ENCODE peak calls at places on chromosomes 13 and 19, in four cellular contexts. P is IMR-90, O is sigmoid colon, V is stomach. F is an unnamed sample.

GRCh38 chr19:27794444-27795042 is 1418.4 kb downstream of the UQCRFS1 start:
- DNase-seq in P (peak; percentile 47), O (no peak), V (no peak), F (peak; percentile 13)

GRCh38 chr13:46603165-46603603 is 50.2 kb downstream of the LRCH1 start:
- DNase-seq in O (no peak), V (no peak), P (no peak), F (no peak)

GRCh38 chr19:46211201-46211881 is 18.2 kb upstream of the IGFL1 start:
- DNase-seq in O (no peak), P (no peak), V (peak; percentile 53), F (peak; percentile 47)

GRCh38 chr13:50208826-50209335 is 193.6 kb downstream of the KCNRG start:
- DNase-seq in O (peak; percentile 72), P (peak; percentile 76), V (peak; percentile 32), F (no peak)

GRCh38 chr13:49898792-49899191 is 37.3 kb downstream of the SPRYD7 start:
- DNase-seq in O (no peak), V (no peak), P (no peak), F (no peak)

GRCh38 chr13:79267560-79267959 is 138.5 kb downstream of the RBM26 start:
- DNase-seq in V (no peak), O (no peak), P (no peak), F (no peak)

GRCh38 chr13:112071011-112071901 is 4.3 kb downstream of the SOX1 start:
- DNase-seq in V (no peak), O (no peak), P (no peak), F (no peak)

GRCh38 chr19:47540748-47541147 is 25.9 kb upstream of the NAPA start:
- DNase-seq in P (peak; percentile 51), O (no peak), V (no peak), F (no peak)

GRCh38 chr19:38801359-38802095 is 11.2 kb downstream of the LGALS4 start:
- DNase-seq in V (no peak), P (no peak), O (no peak), F (no peak)

GRCh38 chr13:108083056-108083455 is 132.3 kb downstream of the LIG4 start:
- DNase-seq in O (no peak), P (no peak), V (no peak), F (no peak)

GRCh38 chr13:57632276-57633140 is 964 bp downstream of the PCDH17 start:
- DNase-seq in O (peak; percentile 62), V (no peak), P (no peak), F (peak; percentile 15)

GRCh38 chr13:74287672-74288169 is 153.5 kb upstream of the KLF12 start:
- DNase-seq in O (peak; percentile 87), P (peak; percentile 64), V (peak; percentile 90), F (peak; percentile 91)

GRCh38 chr13:74289130-74289529 is 154.9 kb upstream of the KLF12 start:
- DNase-seq in V (no peak), O (no peak), P (no peak), F (no peak)

GRCh38 chr13:74288361-74288911 is 154.2 kb upstream of the KLF12 start:
- DNase-seq in P (no peak), V (peak; percentile 33), O (peak; percentile 66), F (peak; percentile 13)

GRCh38 chr13:74289861-74290260 is 155.7 kb upstream of the KLF12 start:
- DNase-seq in O (no peak), P (no peak), V (no peak), F (no peak)

DNA sequence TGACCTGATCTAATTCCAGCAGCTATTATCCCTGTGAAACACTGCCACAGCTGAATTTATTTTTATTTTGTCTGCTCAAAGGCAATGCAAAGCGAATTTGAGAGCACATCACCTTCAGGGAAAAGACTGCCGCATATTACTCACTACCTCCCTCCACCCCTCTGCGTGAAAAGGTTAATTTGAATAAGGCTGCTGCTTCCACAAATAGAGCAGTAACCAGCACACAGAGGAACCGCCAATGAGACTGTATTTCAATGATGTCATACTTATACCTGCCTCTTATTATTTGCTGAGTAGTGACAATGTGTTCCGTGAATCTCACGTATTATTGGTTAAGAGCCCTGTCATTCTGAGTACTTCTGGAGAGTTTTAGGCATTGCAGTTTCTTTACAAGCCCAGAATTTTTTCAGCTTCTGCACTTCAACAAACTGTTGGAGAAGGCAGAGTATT is 156.1 kb upstream of the KLF12 start:
- DNase-seq in V (no peak), O (no peak), P (peak; percentile 79), F (no peak)
- H3K4me3 ChIP-seq in V (peak overlapping the region; percentile 7), O (no peak overlapping the region), P (no peak overlapping the region), F (no peak overlapping the region)

GRCh38 chr19:11639602-11640471 is 42.6 kb downstream of the ZNF627 start:
- DNase-seq in P (peak; percentile 85), O (peak; percentile 96), V (peak; percentile 98), F (peak; percentile 96)
- TF ChIP-seq POLR2A in P (no peak), O (no peak), V (no peak), F (peak; percentile 46)

GRCh38 chr13:61760102-61760501 is 344.5 kb upstream of the PCDH20 start:
- DNase-seq in O (no peak), P (no peak), V (no peak), F (no peak)

GRCh38 chr13:61766667-61767058 is 351.0 kb upstream of the PCDH20 start:
- DNase-seq in V (no peak), P (no peak), O (no peak), F (no peak)

GRCh38 chr13:61765181-61765742 is 349.6 kb upstream of the PCDH20 start:
- DNase-seq in P (no peak), V (no peak), O (no peak), F (no peak)

GRCh38 chr13:61765940-61766666 is 350.5 kb upstream of the PCDH20 start:
- DNase-seq in V (no peak), O (no peak), P (no peak), F (no peak)

DNA sequence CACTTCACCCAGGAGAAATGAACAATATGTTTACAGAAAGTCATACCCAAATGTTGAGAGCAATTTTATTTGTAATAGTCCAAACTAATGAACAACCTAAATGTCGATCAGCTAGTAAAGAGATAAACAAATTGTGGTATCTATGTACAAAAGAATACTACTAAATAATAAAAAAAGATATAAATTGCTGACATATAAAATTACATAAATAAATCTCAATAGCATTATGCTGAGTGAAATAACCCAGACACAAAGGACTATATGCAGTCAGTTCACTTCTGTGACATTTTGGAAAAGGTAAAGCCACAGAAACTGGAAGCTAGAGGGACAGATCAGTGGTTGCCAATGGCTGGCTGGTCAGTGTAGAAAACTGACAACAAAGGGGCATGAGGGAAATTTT is 346.0 kb upstream of the PCDH20 start:
- DNase-seq in O (no peak), V (no peak), P (no peak), F (no peak)
- TF ChIP-seq CTCF in O (no peak), V (no peak), P (no peak), F (no peak)

DNA sequence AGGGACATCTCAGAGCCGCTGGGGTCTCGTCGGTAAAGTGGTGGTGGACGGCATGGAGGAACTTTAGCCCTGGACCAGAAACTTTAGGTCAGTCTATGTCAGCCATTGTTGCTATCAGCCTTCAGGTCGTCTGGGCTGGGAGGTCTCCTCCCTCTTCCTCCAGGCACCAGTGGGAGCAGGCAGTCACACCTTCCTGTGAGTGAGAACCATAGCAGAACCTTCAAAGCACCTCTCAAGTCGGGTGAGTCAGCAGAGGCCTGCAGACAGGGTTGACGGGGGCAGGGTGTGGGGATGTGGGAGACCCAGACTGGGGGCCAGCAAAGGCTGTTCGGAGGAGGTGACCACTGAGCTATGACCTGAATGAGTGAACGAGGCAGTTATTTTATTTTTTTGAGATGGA is 15.4 kb upstream of the SBNO2 start:
- DNase-seq in O (no peak), V (no peak), P (peak; percentile 35), F (no peak)
- H3K4me3 ChIP-seq in O (no peak overlapping the region), V (no peak overlapping the region), P (no peak overlapping the region), F (no peak overlapping the region)

DNA sequence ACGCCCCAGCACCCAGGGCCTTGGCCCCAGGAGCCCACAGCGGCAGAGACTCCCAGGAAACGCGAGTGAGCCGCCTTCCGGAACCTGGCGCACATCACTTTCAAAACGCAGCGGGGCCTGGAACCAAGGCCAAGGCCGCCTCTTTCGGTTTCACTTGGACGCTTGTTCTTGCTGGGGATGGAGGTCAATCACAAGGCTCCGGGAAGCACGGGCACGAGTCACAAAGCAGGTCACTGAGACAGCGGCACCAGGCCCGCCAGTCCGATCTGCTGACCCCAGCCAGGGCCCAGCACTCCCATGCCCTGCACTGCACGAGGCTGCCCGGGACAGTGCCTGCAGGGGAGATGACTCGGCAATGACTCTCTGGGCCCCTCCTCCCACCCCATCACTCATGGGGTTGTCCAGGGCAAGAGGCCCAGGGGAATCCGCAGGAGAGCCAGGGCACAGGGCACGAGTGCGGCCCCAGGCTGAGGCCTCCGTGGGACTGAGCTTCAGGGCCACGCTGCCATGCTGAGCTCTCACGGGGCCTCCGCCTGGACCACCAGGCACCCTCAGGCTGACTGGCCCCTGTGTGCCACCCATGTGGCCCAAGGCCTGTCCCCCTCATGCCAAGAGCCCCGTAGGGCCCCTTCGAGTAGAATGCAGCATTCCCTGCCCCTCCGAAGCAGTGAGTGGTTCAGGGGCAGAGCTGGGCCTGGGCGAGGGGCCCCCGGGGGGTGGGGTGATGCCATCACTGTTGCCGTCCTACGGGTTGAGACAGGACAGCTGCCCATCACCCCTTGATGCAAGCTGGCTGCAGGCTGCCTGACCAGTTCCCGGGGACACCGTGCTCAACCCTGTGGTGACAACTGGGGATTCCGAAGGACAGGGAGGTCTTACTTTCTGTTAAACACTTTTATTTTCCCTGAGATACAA is 4.9 kb downstream of the SBNO2 start:
- DNase-seq in V (peak; percentile 82), O (peak; percentile 80), P (peak; percentile 85), F (peak; percentile 51)
- TF ChIP-seq POLR2A in V (no peak), O (peak; percentile 24), P (peak; percentile 63), F (no peak)

F was measured in body of pancreas.